ENCODE peak calls at places on chromosomes 2 and 18, in six cellular contexts. U, C, G, L, Z and K are unnamed samples. For H3K4me1, the result is how much of the 10 kb centered on the place peaks cover.

GRCh38 chr2:128511731-128512663 is 193.3 kb upstream of the HS6ST1 start:
- DNase-seq in U (no peak), G (no peak), C (no peak), Z (no peak), L (no peak), K (no peak)

GRCh38 chr2:226446406-226447001 is 353.1 kb downstream of the IRS1 start:
- DNase-seq in Z (peak), U (peak), L (peak), G (no peak), C (no peak), K (no peak)

GRCh38 chr2:37323176-37323575 is 1.5 kb downstream of the PRKD3 start:
- DNase-seq in L (no peak), U (peak), C (no peak), Z (peak), G (no peak), K (no peak)

GRCh38 chr18:3466051-3466450 is 16.1 kb downstream of the TGIF1 start:
- DNase-seq in L (peak), C (no peak), Z (peak), U (peak), G (no peak), K (no peak)

GRCh38 chr18:44839239-44839666 is 158.6 kb downstream of the SETBP1 start:
- DNase-seq in C (no peak), Z (peak), L (peak), U (peak), G (peak), K (peak)

GRCh38 chr2:106863387-106863786 is 22.6 kb downstream of the ST6GAL2 start:
- DNase-seq in G (no peak), Z (no peak), U (no peak), L (no peak), C (no peak), K (no peak)

GRCh38 chr18:32683044-32683443 is 89.8 kb downstream of the KLHL14 start:
- DNase-seq in Z (no peak), G (no peak), U (no peak), L (no peak), C (no peak), K (no peak)

GRCh38 chr2:102891261-102891660 is 129.4 kb downstream of the TMEM182 start:
- DNase-seq in L (peak), C (no peak), G (no peak), U (no peak), Z (no peak), K (no peak)

GRCh38 chr18:37889963-37890362 is 324.4 kb upstream of the CELF4 start:
- DNase-seq in G (no peak), Z (no peak), U (no peak), C (no peak), L (no peak), K (no peak)

GRCh38 chr2:98432145-98432544 is 12.5 kb upstream of the INPP4A start:
- DNase-seq in Z (no peak), G (no peak), U (no peak), C (no peak), L (no peak), K (no peak)

GRCh38 chr2:191386938-191387536 is 141.8 kb downstream of the MYO1B start:
- DNase-seq in C (no peak), U (peak), Z (peak), G (no peak), L (peak), K (no peak)

GRCh38 chr18:59988098-59988706 is 88.4 kb downstream of the PMAIP1 start:
- DNase-seq in U (peak), C (no peak), G (peak), Z (peak), L (peak), K (peak)

GRCh38 chr2:36507408-36507812 is 90.6 kb downstream of the FEZ2 start:
- DNase-seq in Z (peak), C (peak), U (peak), G (peak), L (peak), K (peak)

GRCh38 chr2:56263876-56264275 is 80.1 kb downstream of the CCDC85A start:
- DNase-seq in L (no peak), U (no peak), G (no peak), Z (no peak), C (no peak), K (no peak)

GRCh38 chr18:9715974-9716373 is 7.9 kb downstream of the RAB31 start:
- DNase-seq in G (no peak), U (no peak), L (no peak), C (no peak), Z (no peak), K (no peak)

GRCh38 chr2:74448771-74449170 is 6.1 kb upstream of the INO80B start:
- DNase-seq in G (no peak), Z (no peak), L (no peak), U (no peak), C (no peak), K (no peak)

GRCh38 chr18:24006731-24007308 is 7.7 kb upstream of the TTC39C start:
- DNase-seq in U (no peak), Z (peak), G (no peak), L (no peak), C (no peak), K (no peak)

GRCh38 chr2:74958277-74959105 is at the start of gene POLE4:
- DNase-seq in U (peak), C (peak), G (peak), L (peak), Z (peak), K (peak)

GRCh38 chr18:25826823-25827617 is 263.4 kb downstream of the SS18 start:
- DNase-seq in U (peak), L (no peak), Z (no peak), C (no peak), G (no peak), K (no peak)

GRCh38 chr18:31444142-31444541 is 3.4 kb upstream of the DSG3 start:
- DNase-seq in L (no peak), U (no peak), Z (no peak), C (no peak), G (no peak), K (no peak)

GRCh38 chr18:46322411-46322891 is 218.3 kb downstream of the HAUS1 start:
- DNase-seq in C (no peak), Z (no peak), G (no peak), L (no peak), U (no peak), K (no peak)

GRCh38 chr2:163595033-163595432 is 140.8 kb downstream of the FIGN start:
- DNase-seq in L (no peak), G (no peak), U (peak), C (no peak), Z (peak), K (peak)

GRCh38 chr2:86807462-86808275 is 17.0 kb upstream of the CD8A start:
- DNase-seq in G (peak), C (peak), L (peak), Z (no peak), U (peak), K (peak)

GRCh38 chr18:76686737-76687231 is 135.6 kb upstream of the ZNF236 start:
- DNase-seq in Z (peak), G (peak), L (peak), C (no peak), U (peak), K (peak)

GRCh38 chr2:78992451-78992806 is 33.1 kb upstream of the REG3G start:
- DNase-seq in C (peak), G (peak), L (peak), U (no peak), Z (no peak), K (no peak)

GRCh38 chr18:45014047-45014501 is 333.4 kb downstream of the SETBP1 start:
- DNase-seq in C (no peak), L (peak), Z (peak), U (peak), G (no peak), K (no peak)

GRCh38 chr2:29000481-29000880 is 19.4 kb downstream of the TOGARAM2 start:
- DNase-seq in G (no peak), Z (peak), L (no peak), C (no peak), U (no peak), K (no peak)

GRCh38 chr2:135663148-135663700 is 78.4 kb upstream of the UBXN4 start:
- DNase-seq in G (no peak), U (no peak), C (no peak), Z (peak), L (no peak), K (no peak)

GRCh38 chr2:13067508-13067907 is 350.8 kb downstream of the TRIB2 start:
- DNase-seq in L (no peak), Z (no peak), C (no peak), G (no peak), U (no peak), K (no peak)

GRCh38 chr2:172783091-172783898 is 47.6 kb downstream of the RAPGEF4 start:
- DNase-seq in C (peak), Z (peak), U (peak), G (peak), L (peak), K (peak)

GRCh38 chr2:23286765-23287155 is 98.2 kb upstream of the KLHL29 start:
- DNase-seq in G (peak), C (no peak), L (peak), Z (peak), U (peak), K (no peak)

GRCh38 chr2:85160946-85161625 is 27.9 kb downstream of the TCF7L1 start:
- DNase-seq in Z (no peak), U (no peak), C (no peak), L (peak), G (no peak), K (no peak)

GRCh38 chr2:85164145-85164559 is 31.0 kb downstream of the TCF7L1 start:
- DNase-seq in L (no peak), Z (no peak), U (no peak), C (no peak), G (no peak), K (no peak)

GRCh38 chr2:85161626-85161960 is 28.4 kb downstream of the TCF7L1 start:
- DNase-seq in C (no peak), L (no peak), G (no peak), U (peak), Z (peak), K (peak)

GRCh38 chr2:85165291-85165690 is 32.1 kb downstream of the TCF7L1 start:
- DNase-seq in C (no peak), L (no peak), Z (no peak), G (no peak), U (no peak), K (no peak)

DNA sequence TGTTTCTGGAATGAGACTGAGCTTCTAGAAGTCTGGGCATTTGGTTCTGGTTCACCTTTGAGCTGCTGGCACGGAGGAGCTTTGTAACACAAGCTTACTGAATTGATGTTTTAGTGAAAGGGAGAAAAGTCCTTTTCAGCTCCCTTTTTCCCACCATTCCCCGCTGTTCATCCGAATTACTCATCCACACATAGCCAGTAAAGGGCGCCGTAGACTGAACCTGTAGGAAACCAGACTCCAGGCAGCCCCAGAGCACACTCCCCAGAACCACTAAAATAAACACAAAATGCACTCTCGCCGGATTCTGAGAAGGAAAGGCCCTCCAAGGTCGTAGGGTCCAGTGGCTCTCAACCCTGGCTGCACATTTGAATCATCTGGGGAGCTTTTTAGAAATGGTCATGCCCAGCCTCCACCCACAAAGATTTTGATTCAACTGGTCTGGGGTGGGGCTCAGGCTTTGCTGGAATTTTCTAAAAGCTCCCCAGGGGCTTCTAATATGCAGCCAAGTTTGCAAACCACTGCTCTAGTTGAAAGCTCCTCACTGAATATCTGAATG is 29.6 kb downstream of the TCF7L1 start:
- DNase-seq in L (peak), G (no peak), U (peak), C (no peak), Z (peak), K (peak)
- H3K4me1 ChIP-seq in L (under half), G (under half), U (under half), C (under half), Z (under half), K (under half)

GRCh38 chr2:233686967-233687366 is 5.3 kb downstream of the UGT1A7 start:
- DNase-seq in Z (no peak), L (peak), G (no peak), U (no peak), C (no peak), K (no peak)
- H3K4me1 ChIP-seq in Z (under half), L (under half), G (under half), U (under half), C (under half), K (under half)

GRCh38 chr2:237432484-237433092 is 18.6 kb upstream of the COL6A3 start:
- DNase-seq in L (peak), Z (peak), C (no peak), G (no peak), U (peak), K (no peak)
- H3K4me1 ChIP-seq in L (under half), Z (under half), C (under half), G (under half), U (under half), K (under half)

GRCh38 chr18:42245137-42245536 is 290.1 kb downstream of the PIK3C3 start:
- DNase-seq in U (no peak), Z (no peak), G (no peak), C (no peak), L (no peak), K (no peak)
- H3K4me1 ChIP-seq in U (under half), Z (under half), G (under half), C (under half), L (under half), K (under half)

DNA sequence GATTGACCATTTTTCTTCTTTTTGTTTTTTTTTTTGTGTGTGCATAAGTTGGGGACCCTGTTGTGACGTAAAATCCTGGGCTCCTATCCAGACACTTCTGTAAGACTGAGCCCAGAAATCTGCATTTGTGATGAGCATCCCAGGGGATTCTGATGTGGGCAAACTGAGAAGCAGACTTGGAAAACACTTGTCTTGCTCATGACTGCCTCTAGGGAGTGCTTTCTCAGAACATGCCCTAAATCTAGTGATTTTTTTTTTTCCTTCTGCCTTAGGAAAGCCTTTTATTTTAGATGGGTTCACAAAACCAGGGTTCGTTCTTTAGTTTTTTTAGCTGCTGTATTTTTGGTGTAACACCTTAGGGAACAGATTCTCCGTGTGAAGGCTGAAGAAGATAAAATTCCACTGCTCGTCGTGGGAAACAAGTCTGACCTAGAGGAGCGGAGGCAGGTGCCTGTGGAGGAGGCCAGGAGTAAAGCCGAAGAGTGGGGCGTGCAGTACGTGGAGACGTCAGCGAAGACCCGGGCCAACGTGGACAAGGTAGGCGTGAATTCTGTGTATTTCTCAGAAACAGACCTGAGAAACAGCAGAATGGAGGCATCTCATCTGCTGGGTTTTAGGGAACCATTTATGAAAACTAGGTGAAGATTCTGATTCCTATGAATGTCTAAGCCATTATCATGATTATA is 36.7 kb downstream of the RALB start:
- DNase-seq in Z (no peak), C (no peak), G (no peak), U (no peak), L (peak), K (no peak)
- H3K4me1 ChIP-seq in Z (under half), C (under half), G (under half), U (under half), L (under half), K (under half)

GRCh38 chr2:42932271-42933151 is 140.1 kb upstream of the HAAO start:
- DNase-seq in C (no peak), L (no peak), Z (peak), G (no peak), U (no peak), K (no peak)
- H3K4me1 ChIP-seq in C (under half), L (under half), Z (under half), G (under half), U (under half), K (under half)

GRCh38 chr2:224941958-224942357 is 100.3 kb downstream of the DOCK10 start:
- DNase-seq in U (no peak), C (no peak), Z (no peak), L (no peak), G (no peak), K (no peak)
- H3K4me1 ChIP-seq in U (under half), C (under half), Z (under half), L (under half), G (under half), K (under half)